ENCODE peak calls at places on chromosome 14, in five cellular contexts. L is mucosa of descending colon, H is GM23338, R is left ventricle myocardium inferior, M is lower leg skin. Q is an unnamed sample.

GRCh38 chr14:103142903-103143302 is 19.6 kb downstream of the TNFAIP2 start:
- DNase-seq in L (no peak), H (no peak), R (no peak), M (no peak), Q (no peak)

GRCh38 chr14:68268197-68268596 is 448.6 kb downstream of the RAD51B start:
- DNase-seq in L (no peak), H (no peak), R (no peak), M (no peak), Q (no peak)

GRCh38 chr14:20302042-20302761 is 3.5 kb downstream of the TTC5 start:
- DNase-seq in L (no peak), H (no peak), R (no peak), M (no peak), Q (no peak)

GRCh38 chr14:89249296-89249565 is 167.8 kb downstream of the FOXN3 start:
- DNase-seq in L (no peak), H (peak; percentile 60), R (no peak), M (no peak), Q (no peak)

GRCh38 chr14:68557648-68558047 is 235.2 kb downstream of the ZFP36L1 start:
- DNase-seq in L (no peak), H (no peak), R (no peak), M (no peak), Q (no peak)

GRCh38 chr14:31829256-31829923 is 247.7 kb upstream of the ARHGAP5 start:
- DNase-seq in L (no peak), H (peak; percentile 21), R (no peak), M (no peak), Q (no peak)

GRCh38 chr14:103100281-103101121 is 6.0 kb downstream of the EXOC3L4 start:
- DNase-seq in L (no peak), H (no peak), R (no peak), M (no peak), Q (no peak)

GRCh38 chr14:89721991-89722390 is 232.5 kb downstream of the EFCAB11 start:
- DNase-seq in L (no peak), H (no peak), R (no peak), M (no peak), Q (no peak)

DNA sequence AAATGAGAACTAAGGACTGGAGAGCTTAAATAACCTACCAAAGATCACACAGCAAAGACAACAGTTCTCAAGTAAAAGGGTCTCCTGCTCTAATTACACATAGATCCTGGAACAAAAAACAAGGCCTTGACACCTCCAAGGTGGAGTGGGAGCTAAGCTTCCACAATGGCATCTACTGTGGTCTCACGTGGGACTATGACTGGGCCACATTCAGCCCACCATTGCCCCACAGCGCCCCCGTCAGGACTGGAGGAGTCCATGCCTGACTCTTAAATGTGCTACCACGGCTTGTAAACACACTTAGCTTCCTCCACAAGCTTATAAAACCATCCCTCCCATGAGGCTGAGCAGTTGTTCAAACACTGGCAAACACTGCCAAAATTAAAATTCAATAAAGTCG is 88.5 kb downstream of the GCH1 start:
- DNase-seq in L (no peak), H (peak; percentile 73), R (no peak), M (no peak), Q (no peak)
- TF ChIP-seq CTCF in L (no peak), H (peak; percentile 74), R (no peak), M (no peak), Q (no peak)

GRCh38 chr14:57029620-57030253 is 219.5 kb upstream of the OTX2 start:
- DNase-seq in L (no peak), H (peak; percentile 61), R (no peak), M (no peak), Q (no peak)

DNA sequence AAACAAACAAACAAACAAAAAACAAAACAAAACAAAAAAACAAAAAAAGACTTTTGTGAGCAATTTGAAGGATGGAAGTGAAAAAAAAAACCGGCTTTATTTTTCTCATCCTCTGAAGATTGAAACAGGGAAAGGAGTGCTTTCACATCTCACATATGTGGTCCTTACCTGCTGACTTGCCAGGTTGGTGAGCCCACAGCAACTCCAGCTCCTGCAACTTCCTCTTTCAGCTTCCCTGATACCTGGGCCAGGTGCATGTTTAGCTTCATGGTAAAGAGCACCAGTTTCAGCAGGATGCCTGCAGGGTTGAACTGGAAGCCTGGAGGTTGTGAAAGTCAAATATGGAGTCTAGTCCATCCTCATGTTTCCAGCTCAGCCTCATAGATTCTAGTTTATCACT is 221.2 kb upstream of the OTX2 start:
- DNase-seq in L (no peak), H (no peak), R (no peak), M (no peak), Q (no peak)
- TF ChIP-seq CTCF in L (no peak), H (no peak), R (no peak), M (no peak), Q (no peak)

GRCh38 chr14:36646664-36647416 is 14.8 kb upstream of the PAX9 start:
- DNase-seq in L (peak; percentile 40), H (peak; percentile 67), R (no peak), M (no peak), Q (no peak)
- TF ChIP-seq CTCF in L (no peak), H (peak; percentile 52), R (no peak), M (no peak), Q (no peak)

DNA sequence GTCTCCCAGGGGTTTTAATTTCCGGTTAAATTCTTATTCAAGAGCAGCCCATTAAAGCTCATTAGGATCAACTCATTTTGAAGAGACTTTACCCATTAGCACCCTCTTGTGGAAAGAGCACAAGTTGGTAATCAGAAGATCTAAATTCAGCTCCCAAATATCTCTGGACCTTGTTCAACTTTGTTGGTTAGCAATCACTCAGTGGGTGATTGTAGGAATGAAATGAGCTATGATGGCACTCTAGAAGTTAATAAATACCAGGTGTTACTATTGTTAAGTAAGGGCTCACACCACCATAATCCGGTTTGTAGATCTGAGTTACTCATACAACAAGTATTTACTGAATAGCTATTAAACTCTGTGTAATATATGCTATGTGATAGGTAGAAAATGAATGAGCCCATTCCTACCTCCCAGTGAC is 42.9 kb downstream of the TRIP11 start:
- DNase-seq in L (no peak), H (peak; percentile 75), R (no peak), M (no peak), Q (no peak)
- TF ChIP-seq CTCF in L (no peak), H (peak; percentile 62), R (peak; percentile 67), M (no peak), Q (peak; percentile 30)

GRCh38 chr14:105492051-105492965 is 1.3 kb downstream of the TEDC1 start:
- DNase-seq in L (peak; percentile 55), H (no peak), R (peak; percentile 51), M (peak; percentile 43), Q (no peak)

GRCh38 chr14:105490318-105490571 is 801 bp upstream of the TEDC1 start:
- DNase-seq in L (no peak), H (no peak), R (peak; percentile 52), M (peak; percentile 45), Q (no peak)

GRCh38 chr14:105491366-105492006 is 440 bp downstream of the TEDC1 start:
- DNase-seq in L (peak; percentile 92), H (peak; percentile 68), R (peak; percentile 67), M (peak; percentile 77), Q (peak; percentile 79)

GRCh38 chr14:105489607-105490317 is 1.3 kb upstream of the TEDC1 start:
- DNase-seq in L (peak; percentile 90), H (peak; percentile 93), R (peak; percentile 84), M (peak; percentile 92), Q (peak; percentile 85)

GRCh38 chr14:105490572-105491365 is at the start of gene TEDC1:
- DNase-seq in L (peak; percentile 99), H (peak; percentile 99), R (peak; percentile 100), M (peak; percentile 100), Q (peak; percentile 99)
- TF ChIP-seq CTCF in L (peak; percentile 94), H (peak; percentile 69), R (peak; percentile 93), M (no peak), Q (peak; percentile 88)

DNA sequence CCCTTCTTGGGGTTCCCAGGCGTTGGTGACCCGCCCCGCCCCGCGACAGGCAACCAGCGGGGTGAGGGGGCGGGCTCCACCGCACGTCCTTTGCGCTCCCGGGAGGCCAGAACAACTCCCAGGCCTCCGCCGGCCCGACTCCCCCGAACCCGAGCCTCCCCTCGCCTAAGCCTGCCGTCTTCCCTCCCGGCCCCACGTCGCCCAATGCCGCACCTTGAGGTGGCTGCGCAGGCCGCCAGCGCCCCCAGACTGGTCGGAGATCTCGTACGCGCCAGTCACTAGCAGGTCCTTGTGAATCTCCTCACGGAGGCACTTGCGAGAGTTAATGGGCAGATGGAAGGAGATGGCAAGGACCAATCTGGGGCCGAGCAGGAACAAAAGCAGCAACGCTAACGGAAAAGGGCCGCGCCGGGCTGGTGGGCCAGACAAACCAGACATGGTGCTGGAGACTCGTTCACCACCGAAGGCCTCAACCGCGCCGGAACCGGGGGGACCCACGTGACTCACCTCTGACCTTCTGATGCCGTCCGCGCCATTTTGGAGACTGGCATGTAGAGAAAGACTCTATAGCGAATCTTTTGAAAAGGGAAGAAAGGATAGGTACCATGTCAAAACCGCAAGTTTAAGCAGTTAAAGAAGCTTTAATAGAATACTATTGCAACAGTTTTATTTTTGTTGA is at the start of gene TMED10:
- DNase-seq in L (peak; percentile 93), H (peak; percentile 96), R (peak; percentile 88), M (peak; percentile 88), Q (peak; percentile 90)
- TF ChIP-seq CTCF in L (no peak), H (no peak), R (no peak), M (no peak), Q (no peak)

GRCh38 chr14:50812856-50813543 is 18.0 kb downstream of the NIN start:
- DNase-seq in L (no peak), H (no peak), R (no peak), M (no peak), Q (no peak)
- TF ChIP-seq CTCF in L (no peak), H (no peak), R (no peak), M (no peak), Q (no peak)

DNA sequence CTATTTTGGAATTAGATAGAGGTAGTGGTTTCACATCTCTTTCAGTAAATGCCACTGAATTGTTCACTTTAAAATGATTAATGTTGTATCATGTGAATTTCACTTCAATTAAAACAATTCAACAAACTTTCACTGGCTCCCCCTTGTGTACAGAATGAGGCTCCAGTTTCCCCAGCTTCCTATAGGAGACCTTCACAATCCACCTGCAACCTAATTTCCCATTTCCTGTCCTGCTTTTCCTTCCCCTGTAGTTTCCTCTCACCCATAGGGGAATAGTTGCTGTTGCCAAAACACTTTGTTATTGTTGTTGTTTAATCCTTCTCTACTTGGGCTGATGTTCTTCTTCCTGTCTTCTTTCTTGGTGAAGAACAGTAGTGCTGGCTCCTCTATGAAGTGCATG is 59.8 kb downstream of the NPAS3 start:
- DNase-seq in L (no peak), H (peak; percentile 69), R (no peak), M (no peak), Q (no peak)
- TF ChIP-seq CTCF in L (no peak), H (peak; percentile 48), R (peak; percentile 62), M (no peak), Q (no peak)

GRCh38 chr14:99529899-99530298 is 48.7 kb downstream of the CCNK start:
- DNase-seq in L (no peak), H (no peak), R (no peak), M (no peak), Q (no peak)
- TF ChIP-seq CTCF in L (no peak), H (peak; percentile 12), R (no peak), M (no peak), Q (no peak)

GRCh38 chr14:81625343-81625742 is 91.7 kb upstream of the SEL1L start:
- DNase-seq in L (no peak), H (peak; percentile 67), R (no peak), M (no peak), Q (no peak)
- TF ChIP-seq CTCF in L (no peak), H (peak; percentile 59), R (peak; percentile 60), M (no peak), Q (no peak)